ENCODE peak calls at places on chromosomes 7 and 10, in seven cellular contexts. F, C, P, Q, J, Z and X are unnamed samples.

GRCh38 chr10:131396108-131397010 is 84.8 kb upstream of the TCERG1L start:
- DNase-seq in F (no peak), P (no peak), Q (no peak), J (no peak), Z (no peak), C (no peak), X (no peak)

GRCh38 chr7:143380646-143381426 is at the start of gene ZYX:
- DNase-seq in P (peak; percentile 97), Q (peak; percentile 96), J (peak; percentile 97), C (peak; percentile 95), F (peak; percentile 86), Z (peak; percentile 94), X (peak; percentile 87)

GRCh38 chr10:131571845-131572244 is 260.3 kb upstream of the TCERG1L start:
- DNase-seq in C (no peak), Z (no peak), Q (no peak), J (no peak), P (no peak), F (no peak), X (peak; percentile 18)

GRCh38 chr10:90229486-90229885 is 528.1 kb downstream of the KIF20B start:
- DNase-seq in P (no peak), J (no peak), Z (no peak), Q (no peak), F (no peak), C (no peak), X (no peak)

GRCh38 chr10:97757471-97757870 is 14.3 kb downstream of the SFRP5 start:
- DNase-seq in Z (no peak), J (no peak), P (no peak), C (no peak), F (no peak), Q (no peak), X (no peak)

GRCh38 chr10:121539757-121540156 is 58.5 kb downstream of the FGFR2 start:
- DNase-seq in Z (no peak), P (no peak), J (no peak), C (no peak), Q (peak; percentile 70), F (no peak), X (no peak)

GRCh38 chr7:108012499-108013430 is 9.8 kb upstream of the LAMB1 start:
- DNase-seq in F (no peak), C (peak; percentile 79), Z (peak; percentile 49), P (no peak), Q (peak; percentile 78), J (peak; percentile 66), X (no peak)

GRCh38 chr10:110285501-110285900 is 19.2 kb downstream of the SMNDC1 start:
- DNase-seq in Q (no peak), F (no peak), P (no peak), C (no peak), Z (no peak), J (no peak), X (no peak)

GRCh38 chr7:85289279-85289678 is 102.4 kb upstream of the SEMA3D start:
- DNase-seq in P (no peak), Z (no peak), Q (no peak), J (no peak), C (no peak), F (no peak), X (no peak)

GRCh38 chr7:67753891-67754290 is 757.3 kb downstream of the TYW1 start:
- DNase-seq in C (no peak), P (no peak), Q (peak; percentile 3), F (no peak), Z (no peak), J (no peak), X (no peak)

GRCh38 chr7:4006687-4007086 is 675.4 kb upstream of the FOXK1 start:
- DNase-seq in Q (no peak), F (peak; percentile 25), C (no peak), P (no peak), J (no peak), Z (no peak), X (no peak)

GRCh38 chr10:3512263-3512662 is 272.7 kb downstream of the KLF6 start:
- DNase-seq in J (no peak), C (no peak), F (no peak), P (no peak), Z (no peak), Q (no peak), X (no peak)
- TF ChIP-seq CTCF in J (peak; percentile 32), C (no peak), F (no peak), P (no peak), Z (no peak), Q (no peak), X (no peak)

DNA sequence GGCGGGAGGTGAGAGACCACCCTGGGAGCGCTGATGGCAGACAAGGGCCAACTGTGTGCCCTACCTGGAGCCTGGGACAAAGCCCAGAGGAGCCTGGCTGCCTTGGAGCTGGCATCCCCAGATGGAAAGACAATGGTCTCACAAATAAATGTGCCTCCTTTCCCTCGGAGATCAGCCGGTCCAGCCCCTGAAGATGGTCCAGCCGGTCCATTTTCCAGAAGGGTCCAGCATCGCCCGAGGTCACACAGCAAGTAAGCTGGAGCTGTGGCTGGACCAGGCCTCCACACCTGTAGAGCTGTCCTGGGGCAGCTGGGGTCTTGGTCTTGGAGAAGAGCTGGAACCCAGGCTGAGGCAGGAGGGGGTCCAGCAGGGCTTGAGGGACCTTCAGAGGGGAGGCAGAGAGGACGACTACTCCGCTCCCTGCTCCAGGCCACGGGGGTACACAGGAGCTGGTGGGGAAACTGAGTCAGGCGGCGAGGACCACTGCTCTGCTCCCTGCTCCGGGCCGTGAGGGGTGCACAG is 3.6 kb downstream of the ELFN1 start:
- DNase-seq in J (no peak), C (no peak), Q (no peak), Z (no peak), F (no peak), P (no peak), X (peak; percentile 58)
- TF ChIP-seq CTCF in J (no peak), C (no peak), Q (no peak), Z (no peak), F (no peak), P (no peak), X (no peak)

GRCh38 chr7:31423994-31424393 is 83.5 kb upstream of the NEUROD6 start:
- DNase-seq in Q (no peak), J (no peak), F (no peak), P (no peak), Z (no peak), C (no peak), X (no peak)
- TF ChIP-seq CTCF in Q (no peak), J (no peak), F (no peak), P (no peak), Z (no peak), C (no peak), X (no peak)

GRCh38 chr10:31464552-31464951 is 145.5 kb downstream of the ZEB1 start:
- DNase-seq in P (no peak), C (no peak), F (no peak), Q (no peak), Z (no peak), J (no peak), X (no peak)

GRCh38 chr10:31466313-31466712 is 147.3 kb downstream of the ZEB1 start:
- DNase-seq in C (no peak), Z (no peak), P (no peak), Q (no peak), J (no peak), F (no peak), X (no peak)

GRCh38 chr10:31468536-31468859 is 149.5 kb downstream of the ZEB1 start:
- DNase-seq in F (no peak), P (no peak), C (no peak), Q (no peak), Z (no peak), J (no peak), X (no peak)

GRCh38 chr10:31467791-31468535 is 148.9 kb downstream of the ZEB1 start:
- DNase-seq in Q (peak; percentile 69), C (no peak), F (no peak), J (no peak), P (peak; percentile 13), Z (no peak), X (no peak)
- TF ChIP-seq CTCF in Q (peak; percentile 96), C (peak; percentile 31), F (no peak), J (peak; percentile 72), P (no peak), Z (peak; percentile 21), X (peak; percentile 59)

DNA sequence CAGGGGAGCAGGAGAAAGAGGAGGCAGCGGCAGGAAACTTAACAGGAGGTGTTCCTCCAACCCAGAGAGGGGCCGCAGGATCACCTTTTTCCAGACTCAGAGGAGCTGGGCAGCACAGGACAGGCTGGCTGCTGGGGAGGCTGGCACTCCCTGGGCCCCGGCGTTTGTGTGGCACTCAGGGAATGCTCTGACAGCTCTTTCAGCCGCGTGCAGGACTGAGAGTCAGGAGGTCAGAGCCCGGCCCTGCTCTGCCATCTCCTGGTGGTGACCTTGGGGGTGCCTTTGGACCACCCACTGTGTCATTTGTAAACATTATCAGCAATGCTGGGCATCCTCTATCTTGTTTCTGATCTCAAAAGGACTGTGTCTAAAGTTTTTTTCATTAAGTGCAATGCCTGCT is 87.6 kb downstream of the CDH23 start:
- DNase-seq in J (no peak), P (no peak), F (peak; percentile 35), Q (no peak), C (no peak), Z (no peak), X (no peak)
- TF ChIP-seq CTCF in J (no peak), P (no peak), F (no peak), Q (no peak), C (no peak), Z (no peak), X (no peak)

GRCh38 chr7:129210256-129210988 is 14.4 kb upstream of the AHCYL2 start:
- DNase-seq in C (peak; percentile 44), F (peak; percentile 82), P (peak; percentile 77), J (peak; percentile 47), Z (peak; percentile 65), Q (peak; percentile 84), X (peak; percentile 82)

GRCh38 chr7:129210989-129211312 is 13.9 kb upstream of the AHCYL2 start:
- DNase-seq in J (no peak), F (no peak), Z (no peak), C (no peak), P (no peak), Q (no peak), X (no peak)

GRCh38 chr7:129209067-129209926 is 15.5 kb upstream of the AHCYL2 start:
- DNase-seq in Q (peak; percentile 46), C (no peak), J (no peak), Z (no peak), P (no peak), F (no peak), X (no peak)

GRCh38 chr7:129205987-129206785 is 17.8 kb downstream of the SMO start:
- DNase-seq in C (no peak), P (no peak), F (no peak), Z (no peak), Q (no peak), J (no peak), X (no peak)

DNA sequence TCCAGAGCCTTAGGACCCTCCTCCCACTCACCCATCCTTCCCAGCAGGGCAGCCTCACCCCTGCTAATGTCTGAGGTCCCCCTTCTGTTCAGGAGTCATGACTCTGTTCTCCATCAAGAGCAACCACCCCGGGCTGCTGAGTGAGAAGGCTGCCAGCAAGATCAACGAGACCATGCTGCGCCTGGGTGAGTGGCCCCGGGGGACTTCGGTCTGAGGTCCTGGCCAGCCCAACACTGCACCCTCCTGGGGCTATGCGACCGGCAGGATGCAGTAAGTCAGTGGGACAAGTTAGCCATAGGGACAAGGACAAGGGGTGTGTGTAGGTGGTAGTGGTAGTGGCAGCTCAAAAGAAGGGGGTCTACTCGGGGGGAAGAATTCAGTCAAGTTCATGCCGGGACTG is 16.2 kb upstream of the AHCYL2 start:
- DNase-seq in J (no peak), Q (peak; percentile 30), F (no peak), C (no peak), Z (no peak), P (no peak), X (no peak)
- TF ChIP-seq CTCF in J (no peak), Q (no peak), F (no peak), C (no peak), Z (no peak), P (no peak), X (no peak)